ENCODE peak calls at places on chromosomes 4 and X, in nine cellular contexts. N is fibroblast of mammary gland, F is HL-60, X is upper lobe of right lung, R is endothelial cell, O is OCI-LY7, H is WTC11, U is CD14-positive monocyte, D is heart right ventricle. Z is an unnamed sample.

GRCh38 chrX:50456712-50457484 is 13.7 kb downstream of the DGKK start:
- DNase-seq in X (no peak), R (no peak), U (no peak), D (no peak), F (peak; percentile 75), H (no peak), O (no peak), N (no peak), Z (peak; percentile 4)

GRCh38 chrX:115021121-115021520 is 3.7 kb upstream of the IL13RA2 start:
- DNase-seq in N (no peak), D (no peak), R (no peak), U (no peak), O (no peak), F (no peak), X (no peak), H (no peak), Z (no peak)

GRCh38 chrX:103800318-103800717 is 23.7 kb downstream of the PLP1 start:
- DNase-seq in H (no peak), U (no peak), X (no peak), F (no peak), D (no peak), R (no peak), O (no peak), N (no peak), Z (no peak)

GRCh38 chr4:52106142-52106541 is 55.0 kb downstream of the SPATA18 start:
- DNase-seq in N (peak; percentile 17), D (no peak), F (no peak), O (no peak), R (no peak), X (no peak), H (no peak), U (no peak), Z (no peak)

GRCh38 chr4:168652818-168653217 is 156.0 kb downstream of the PALLD start:
- DNase-seq in X (no peak), H (no peak), F (no peak), O (no peak), D (no peak), U (no peak), N (no peak), R (no peak), Z (no peak)

GRCh38 chr4:154998284-154998683 is 210.2 kb upstream of the NPY2R start:
- DNase-seq in F (no peak), O (no peak), N (peak; percentile 97), H (no peak), R (no peak), D (no peak), X (no peak), U (no peak), Z (no peak)

GRCh38 chr4:109588176-109588575 is 28.1 kb downstream of the MCUB start:
- DNase-seq in D (no peak), F (no peak), H (no peak), X (no peak), N (peak; percentile 40), U (no peak), R (no peak), O (no peak), Z (peak; percentile 68)

GRCh38 chr4:126004936-126005335 is 690.2 kb downstream of the FAT4 start:
- DNase-seq in X (no peak), N (peak; percentile 29), U (no peak), O (no peak), R (no peak), H (no peak), D (no peak), F (no peak), Z (peak; percentile 66)

GRCh38 chrX:96692911-96693310 is 8.3 kb downstream of the DIAPH2 start:
- DNase-seq in H (no peak), F (no peak), U (no peak), R (no peak), N (peak; percentile 44), O (no peak), X (no peak), D (no peak), Z (no peak)

GRCh38 chr4:163665521-163666334 is 171.2 kb downstream of the TMA16 start:
- DNase-seq in D (no peak), X (no peak), N (no peak), O (peak; percentile 68), F (peak; percentile 16), R (no peak), H (no peak), U (no peak), Z (no peak)

GRCh38 chr4:115154826-115155225 is 41.4 kb upstream of the NDST4 start:
- DNase-seq in F (no peak), D (no peak), X (no peak), R (no peak), O (no peak), H (no peak), N (peak; percentile 55), U (no peak), Z (peak; percentile 4)

DNA sequence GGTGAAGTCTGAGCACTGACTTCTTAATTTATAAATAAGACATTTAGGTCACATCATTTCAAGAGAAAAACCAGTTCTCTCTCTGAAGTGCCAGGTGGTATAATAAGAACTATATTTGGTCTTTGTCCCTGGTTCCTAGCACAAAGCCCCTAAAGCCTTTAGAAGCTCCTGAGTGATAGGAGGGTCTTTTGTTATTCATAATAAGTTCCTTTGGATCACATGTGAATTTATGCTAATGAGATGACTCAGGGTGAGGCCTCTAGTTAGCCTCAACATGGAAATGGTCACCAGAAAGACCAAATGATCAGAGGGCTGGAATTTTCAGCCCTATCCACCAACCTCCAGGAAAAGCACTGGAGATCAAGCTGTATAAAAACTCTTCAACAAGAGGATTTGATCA is 68.2 kb upstream of the BLTP1 start:
- DNase-seq in O (no peak), R (no peak), U (no peak), H (no peak), X (no peak), D (no peak), F (no peak), N (no peak), Z (no peak)
- TF ChIP-seq CTCF in O (no peak), R (no peak), U (no peak), H (no peak), X (no peak), D (no peak), F (no peak), N (no peak), Z (no peak)

DNA sequence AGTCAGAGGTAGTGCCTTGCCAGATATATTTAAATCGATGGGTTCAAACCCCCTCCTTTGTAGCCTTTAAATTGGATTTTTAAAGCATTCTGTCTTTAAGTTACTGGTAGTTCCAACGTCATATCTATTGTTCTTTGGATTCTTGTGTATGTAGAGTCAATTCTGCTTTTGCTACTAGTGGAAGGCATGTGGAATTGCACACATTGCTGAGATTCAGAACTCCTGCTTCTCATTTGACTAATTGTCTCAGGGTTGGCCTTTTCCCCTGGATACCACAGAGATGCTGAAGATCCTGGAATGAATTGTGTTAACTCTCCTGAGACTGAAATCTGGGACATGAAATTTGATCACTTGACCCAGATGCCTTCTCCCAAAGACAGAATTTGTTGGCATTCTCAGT is 328.3 kb upstream of the RPS6KA3 start:
- DNase-seq in X (no peak), R (no peak), N (peak; percentile 55), H (no peak), D (no peak), F (no peak), O (no peak), U (no peak), Z (peak; percentile 1)
- TF ChIP-seq CTCF in X (peak; percentile 8), R (peak; percentile 33), N (peak; percentile 43), H (peak; percentile 37), D (peak; percentile 20), F (no peak), O (no peak), U (no peak), Z (peak; percentile 16)

GRCh38 chrX:134716620-134717012 is 58.3 kb upstream of the PLAC1 start:
- DNase-seq in R (no peak), U (no peak), O (no peak), F (no peak), N (no peak), X (no peak), H (no peak), D (no peak), Z (no peak)

GRCh38 chrX:134721766-134722532 is 63.7 kb upstream of the PLAC1 start:
- DNase-seq in N (no peak), O (no peak), X (no peak), D (no peak), U (no peak), R (no peak), F (no peak), H (no peak), Z (no peak)

GRCh38 chrX:134717698-134718328 is 59.5 kb upstream of the PLAC1 start:
- DNase-seq in X (no peak), R (no peak), H (no peak), N (peak; percentile 68), D (no peak), O (no peak), F (no peak), U (no peak), Z (no peak)

GRCh38 chrX:134715930-134716619 is 57.8 kb upstream of the PLAC1 start:
- DNase-seq in D (no peak), H (no peak), F (no peak), N (no peak), U (no peak), O (no peak), R (no peak), X (no peak), Z (no peak)

DNA sequence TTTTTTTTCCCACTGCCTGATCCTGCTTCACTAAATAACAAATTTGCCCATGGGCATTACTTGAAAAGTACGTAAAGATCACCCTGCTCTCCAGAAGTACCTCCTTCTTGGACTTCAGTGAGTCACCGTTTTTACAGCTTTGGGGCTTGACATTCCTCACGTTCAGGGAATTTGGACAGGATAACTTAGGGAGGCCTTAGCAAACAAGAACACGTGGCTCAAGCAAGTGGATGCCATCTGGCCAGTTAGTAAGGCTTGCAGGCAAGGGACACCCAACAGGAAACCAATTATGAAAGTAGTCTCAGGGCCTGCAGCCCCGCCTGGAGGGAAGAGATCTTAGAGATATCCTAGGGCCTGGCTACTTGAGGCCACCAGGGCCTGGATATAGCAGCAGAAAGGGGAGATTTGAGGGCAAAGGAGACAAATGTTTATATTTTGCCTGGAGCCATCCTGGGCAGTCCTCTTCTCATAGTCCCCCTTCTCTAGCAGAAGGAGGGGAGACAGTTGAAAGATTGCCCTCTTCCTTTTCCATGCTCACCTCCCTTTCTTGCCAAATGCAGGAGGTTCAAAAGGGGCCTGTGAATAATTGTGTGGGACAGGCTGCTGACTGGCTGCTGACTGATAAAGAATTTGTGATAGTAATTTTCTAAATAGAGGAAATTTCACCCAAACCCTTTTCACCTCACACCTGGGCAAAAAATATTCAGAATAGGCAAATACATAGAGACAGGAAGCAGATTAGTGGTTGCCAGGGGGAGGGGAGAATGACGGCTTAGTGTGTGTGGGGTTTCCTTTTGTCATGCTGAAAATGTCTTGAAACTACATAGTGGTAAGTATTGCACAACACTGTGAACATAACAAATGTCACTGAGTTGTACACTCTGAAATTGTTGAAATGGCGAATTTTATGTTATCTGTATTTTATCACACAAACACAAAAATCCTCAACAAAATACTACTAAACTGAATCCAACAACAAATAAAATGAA is 60.4 kb upstream of the PLAC1 start:
- DNase-seq in R (no peak), D (peak; percentile 14), X (peak; percentile 60), O (peak; percentile 7), N (peak; percentile 96), H (no peak), F (peak; percentile 17), U (no peak), Z (peak; percentile 79)
- TF ChIP-seq CTCF in R (no peak), D (peak; percentile 7), X (no peak), O (no peak), N (peak; percentile 26), H (no peak), F (no peak), U (no peak), Z (no peak)

DNA sequence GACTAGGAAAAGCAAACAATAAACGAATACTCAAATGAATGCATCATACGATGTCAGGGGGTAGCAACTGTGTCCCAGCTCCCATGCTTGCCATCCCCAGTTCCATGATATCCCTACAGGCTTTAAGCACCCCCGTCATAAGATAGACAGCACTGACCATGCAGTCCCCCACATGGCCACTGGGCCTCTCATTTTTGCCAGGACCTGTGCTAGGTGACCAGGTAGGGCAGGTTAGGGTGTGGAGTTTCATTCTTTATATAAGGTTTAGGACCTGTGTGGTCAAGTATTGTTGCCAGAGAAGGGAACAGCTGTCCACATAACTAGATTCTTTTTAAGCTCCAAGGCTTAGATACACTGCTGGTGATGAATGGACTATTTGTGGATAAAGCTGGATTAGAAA is 9.7 kb downstream of the PPEF2 start:
- DNase-seq in F (no peak), N (no peak), X (no peak), O (no peak), H (peak; percentile 50), U (no peak), D (no peak), R (peak; percentile 20), Z (peak; percentile 21)
- TF ChIP-seq CTCF in F (no peak), N (peak; percentile 25), X (peak; percentile 12), O (no peak), H (no peak), U (peak; percentile 60), D (no peak), R (peak; percentile 44), Z (peak; percentile 18)

Z was measured in epithelial cell of esophagus.